ENCODE peak calls at places on chromosome 7, in four cellular contexts. R is K562, U is GM12878, F is HepG2. W is an unnamed sample.

GRCh38 chr7:98470131-98470985 is 69.5 kb upstream of the BAIAP2L1 start:
- DNase-seq in U (no peak), F (no peak), R (peak), W (no peak)

GRCh38 chr7:104137971-104138370 is 69.8 kb downstream of the ORC5 start:
- DNase-seq in U (no peak), R (no peak), F (no peak), W (no peak)

GRCh38 chr7:100360102-100360607 is 2.2 kb downstream of the PILRB start:
- DNase-seq in F (no peak), R (no peak), U (no peak), W (no peak)

GRCh38 chr7:69699949-69700715 is 101.9 kb downstream of the AUTS2 start:
- DNase-seq in F (no peak), U (no peak), R (no peak), W (no peak)

GRCh38 chr7:85074-85945 is 107.1 kb upstream of the FAM20C start:
- DNase-seq in R (no peak), F (no peak), U (no peak), W (no peak)

GRCh38 chr7:44196450-44196872 is 4.3 kb upstream of the YKT6 start:
- DNase-seq in U (no peak), R (peak), F (peak), W (peak)

GRCh38 chr7:14504134-14504533 is 398.4 kb downstream of the DGKB start:
- DNase-seq in U (no peak), F (no peak), R (no peak), W (no peak)

GRCh38 chr7:12638851-12639467 is 48.5 kb upstream of the ARL4A start:
- DNase-seq in U (no peak), R (peak), F (peak), W (peak)

GRCh38 chr7:98249106-98249505 is 2.9 kb downstream of the TECPR1 start:
- DNase-seq in F (no peak), U (no peak), R (no peak), W (no peak)

GRCh38 chr7:155306677-155307470 is 9.2 kb downstream of the INSIG1 start:
- DNase-seq in F (no peak), R (no peak), U (no peak), W (no peak)

GRCh38 chr7:91266931-91267557 is 2.8 kb downstream of the FZD1 start:
- DNase-seq in U (no peak), F (no peak), R (no peak), W (no peak)

GRCh38 chr7:91265693-91266066 is 1.4 kb downstream of the FZD1 start:
- DNase-seq in R (no peak), F (no peak), U (no peak), W (no peak)

GRCh38 chr7:91267558-91267955 is 3.3 kb downstream of the FZD1 start:
- DNase-seq in R (no peak), F (no peak), U (no peak), W (no peak)

GRCh38 chr7:91264924-91265681 is 870 bp downstream of the FZD1 start:
- DNase-seq in R (no peak), U (no peak), F (no peak), W (peak)

DNA sequence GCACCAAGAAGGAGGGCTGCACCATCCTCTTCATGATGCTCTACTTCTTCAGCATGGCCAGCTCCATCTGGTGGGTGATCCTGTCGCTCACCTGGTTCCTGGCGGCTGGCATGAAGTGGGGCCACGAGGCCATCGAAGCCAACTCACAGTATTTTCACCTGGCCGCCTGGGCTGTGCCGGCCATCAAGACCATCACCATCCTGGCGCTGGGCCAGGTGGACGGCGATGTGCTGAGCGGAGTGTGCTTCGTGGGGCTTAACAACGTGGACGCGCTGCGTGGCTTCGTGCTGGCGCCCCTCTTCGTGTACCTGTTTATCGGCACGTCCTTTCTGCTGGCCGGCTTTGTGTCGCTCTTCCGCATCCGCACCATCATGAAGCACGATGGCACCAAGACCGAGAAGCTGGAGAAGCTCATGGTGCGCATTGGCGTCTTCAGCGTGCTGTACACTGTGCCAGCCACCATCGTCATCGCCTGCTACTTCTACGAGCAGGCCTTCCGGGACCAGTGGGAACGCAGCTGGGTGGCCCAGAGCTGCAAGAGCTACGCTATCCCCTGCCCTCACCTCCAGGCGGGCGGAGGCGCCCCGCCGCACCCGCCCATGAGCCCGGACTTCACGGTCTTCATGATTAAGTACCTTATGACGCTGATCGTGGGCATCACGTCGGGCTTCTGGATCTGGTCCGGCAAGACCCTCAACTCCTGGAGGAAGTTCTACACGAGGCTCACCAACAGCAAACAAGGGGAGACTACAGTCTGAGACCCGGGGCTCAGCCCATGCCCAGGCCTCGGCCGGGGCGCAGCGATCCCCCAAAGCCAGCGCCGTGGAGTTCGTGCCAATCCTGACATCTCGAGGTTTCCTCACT is 2.1 kb downstream of the FZD1 start:
- DNase-seq in F (no peak), R (no peak), U (no peak), W (no peak)
- TF ChIP-seq FOXK2 in F (no peak), R (no peak), U (no peak), W (no peak)

GRCh38 chr7:54996391-54996790 is 22.4 kb upstream of the EGFR start:
- DNase-seq in F (no peak), U (no peak), R (no peak), W (no peak)

GRCh38 chr7:54991341-54991740 is 27.5 kb upstream of the EGFR start:
- DNase-seq in R (no peak), F (no peak), U (no peak), W (no peak)

GRCh38 chr7:54995166-54995565 is 23.7 kb upstream of the EGFR start:
- DNase-seq in F (no peak), U (no peak), R (no peak), W (no peak)

GRCh38 chr7:54992876-54993490 is 25.8 kb upstream of the EGFR start:
- DNase-seq in U (no peak), F (no peak), R (no peak), W (no peak)

DNA sequence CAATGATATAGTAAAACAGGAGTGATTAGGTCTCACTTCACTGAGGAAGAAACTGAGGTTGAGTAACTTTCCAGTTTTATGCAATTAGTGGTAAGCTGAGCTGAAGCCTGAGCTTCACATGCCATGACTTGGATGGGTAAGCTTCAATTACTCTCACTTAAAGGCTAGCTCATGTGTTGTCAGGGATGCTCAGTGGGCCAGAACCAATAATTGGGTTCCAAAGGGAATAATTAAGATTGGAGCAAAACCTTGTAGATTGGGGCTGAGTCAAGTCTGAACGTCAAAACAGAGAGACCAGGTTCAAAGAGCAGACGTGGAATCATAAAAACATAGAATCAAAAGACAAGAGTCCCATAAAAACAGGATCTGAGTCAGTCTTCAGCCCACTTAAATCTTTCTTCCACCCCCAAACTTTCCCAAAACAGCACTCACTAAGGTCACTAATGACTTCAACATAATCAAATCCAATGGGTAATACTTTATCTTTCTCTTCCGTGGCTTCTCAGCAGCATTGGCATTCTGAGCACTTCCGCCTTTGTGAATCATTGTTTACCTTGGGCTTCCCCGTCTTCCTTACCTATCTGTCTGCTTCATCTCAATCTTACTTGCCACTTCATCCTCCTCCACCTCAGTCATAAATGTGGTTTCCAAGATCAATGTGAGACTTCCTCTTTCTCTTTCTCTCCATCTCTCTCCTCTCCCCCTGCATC is 23.0 kb upstream of the EGFR start:
- DNase-seq in F (peak), R (no peak), U (peak), W (no peak)
- TF ChIP-seq FOXK2 in F (no peak), R (peak), U (peak), W (no peak)

GRCh38 chr7:32957326-32958045 is at the start of gene FKBP9:
- DNase-seq in R (peak), U (no peak), F (peak), W (peak)
- TF ChIP-seq FOXK2 in R (no peak), U (no peak), F (no peak), W (no peak)

DNA sequence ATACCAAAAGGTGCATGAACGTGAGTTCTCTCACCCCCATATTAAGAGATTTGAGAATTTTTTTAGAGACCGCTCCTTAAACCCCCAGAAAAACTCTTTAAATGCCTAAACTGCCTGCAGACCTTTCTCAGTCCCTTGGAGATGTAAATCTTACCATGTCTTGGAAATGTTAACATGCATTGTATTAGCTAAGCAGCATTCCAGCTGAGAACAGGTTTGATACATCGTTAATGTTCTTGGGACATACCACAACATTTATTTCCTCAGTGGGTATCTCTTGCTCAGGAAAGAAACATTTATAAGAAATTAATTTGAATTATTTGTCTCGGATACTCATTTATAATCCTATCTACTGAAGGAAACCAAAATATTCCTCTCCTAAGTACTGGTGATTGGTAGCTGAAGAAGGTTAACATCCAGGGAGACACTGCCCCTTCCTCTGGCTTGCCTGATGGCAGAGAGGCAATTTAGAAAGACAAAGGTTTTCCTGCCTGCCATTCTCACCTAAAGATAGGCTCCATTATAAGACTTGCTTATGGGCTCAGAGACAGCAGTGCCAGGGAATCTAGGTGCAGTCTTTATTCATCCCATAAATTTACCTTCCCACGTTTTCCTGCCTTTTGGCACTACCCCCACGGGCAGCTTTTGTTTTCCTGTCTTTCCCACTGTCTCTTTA is 141.2 kb downstream of the COBL start:
- DNase-seq in R (no peak), F (no peak), U (no peak), W (no peak)
- TF ChIP-seq FOXK2 in R (no peak), F (no peak), U (no peak), W (no peak)

DNA sequence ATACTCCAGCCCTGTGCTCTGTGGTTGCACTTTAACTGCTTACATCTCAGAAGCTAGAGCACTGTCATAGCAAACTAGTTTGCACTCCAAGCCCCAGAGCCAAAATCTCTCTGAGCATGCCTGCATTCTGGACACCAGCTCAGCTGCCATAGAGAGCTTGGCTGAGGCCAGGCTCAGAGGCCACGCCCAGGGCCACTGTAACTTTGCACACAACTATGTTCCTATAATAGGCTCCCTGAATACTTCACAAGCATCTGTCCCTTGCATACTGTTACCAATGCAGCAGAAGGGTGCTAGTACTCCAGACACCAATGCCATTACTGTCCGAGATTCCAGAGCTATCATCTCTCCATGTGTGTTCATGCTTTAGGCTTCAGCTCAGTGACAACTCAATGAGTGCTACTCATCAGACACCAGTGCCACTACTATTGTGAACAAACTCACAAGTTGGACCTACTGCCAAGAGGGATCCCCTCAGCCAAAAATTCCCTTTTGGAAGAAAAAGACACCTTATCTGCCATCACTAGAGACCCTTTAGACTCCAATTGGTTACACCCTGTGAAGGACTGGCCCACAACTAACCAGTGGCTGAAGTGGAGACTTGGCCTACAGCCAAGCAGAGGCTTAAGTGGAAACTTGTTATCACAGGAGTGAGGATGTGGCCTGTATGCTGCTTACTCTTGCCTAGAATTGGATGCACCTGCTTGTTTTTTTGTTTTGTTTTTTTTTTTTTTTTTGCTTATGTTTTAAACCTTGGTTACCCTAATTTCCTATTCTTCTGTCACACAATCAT is 211.6 kb upstream of the MAGI2 start:
- DNase-seq in R (no peak), F (no peak), U (no peak), W (no peak)
- TF ChIP-seq FOXK2 in R (no peak), F (no peak), U (no peak), W (no peak)